ENCODE peak calls at places on chromosomes 7 and 10, in six cellular contexts. W is breast epithelium, I is brain microvascular endothelial cell, R is AG10803, B is GM20000, F is fibroblast of lung. J is an unnamed sample.

GRCh38 chr10:13072339-13072738 is 27.6 kb upstream of the OPTN start:
- DNase-seq in F (no peak), R (no peak), B (no peak), I (no peak), W (no peak), J (no peak)

GRCh38 chr10:29834990-29835569 is 200.3 kb upstream of the SVIL start:
- DNase-seq in W (no peak), B (no peak), R (peak), F (peak), I (no peak), J (no peak)

GRCh38 chr10:69328346-69328687 is 50.0 kb downstream of the HK1 start:
- DNase-seq in W (no peak), I (no peak), F (no peak), B (no peak), R (no peak), J (no peak)

GRCh38 chr10:14569274-14570060 is 205.2 kb downstream of the FAM107B start:
- DNase-seq in F (no peak), R (no peak), B (no peak), W (no peak), I (no peak), J (no peak)

GRCh38 chr7:111027396-111027795 is 63.5 kb upstream of the LRRN3 start:
- DNase-seq in B (no peak), I (no peak), W (no peak), R (no peak), F (no peak), J (no peak)

GRCh38 chr10:5464521-5464920 is 34.8 kb downstream of the CALML5 start:
- DNase-seq in I (no peak), R (peak), F (no peak), W (no peak), B (no peak), J (no peak)

GRCh38 chr7:35697414-35698175 is 2.7 kb upstream of the HERPUD2 start:
- DNase-seq in R (peak), F (peak), W (no peak), I (peak), B (no peak), J (peak)

GRCh38 chr7:36667007-36667406 is 57.3 kb downstream of the AOAH start:
- DNase-seq in W (no peak), R (no peak), F (no peak), B (no peak), I (no peak), J (no peak)

GRCh38 chr10:14153570-14154055 is 177.1 kb downstream of the FRMD4A start:
- DNase-seq in I (peak), F (peak), B (no peak), R (no peak), W (no peak), J (no peak)

DNA sequence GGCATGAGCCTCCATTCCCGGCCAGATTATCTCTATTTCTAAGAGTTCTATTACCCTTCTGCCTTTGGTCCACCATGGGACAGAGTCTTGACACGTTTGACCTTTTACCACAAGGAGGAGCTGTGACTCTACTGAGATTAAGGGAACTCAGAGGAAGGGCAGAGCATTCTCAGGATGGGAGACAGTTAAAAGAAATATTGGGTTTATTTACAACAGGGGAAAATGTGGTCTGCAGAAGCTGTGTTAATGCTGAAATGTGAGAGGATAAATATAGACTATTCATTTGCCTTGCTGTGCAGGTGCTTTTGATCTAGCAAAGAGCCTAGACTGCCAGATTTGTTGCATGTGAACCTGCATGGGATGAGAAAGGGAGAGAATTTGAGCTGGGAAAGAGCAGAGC is 45.8 kb upstream of the PRSS58 start:
- DNase-seq in R (no peak), F (no peak), I (no peak), B (peak), W (no peak), J (no peak)
- TF ChIP-seq CTCF in R (no peak), F (no peak), I (peak), B (peak), W (no peak), J (peak)

DNA sequence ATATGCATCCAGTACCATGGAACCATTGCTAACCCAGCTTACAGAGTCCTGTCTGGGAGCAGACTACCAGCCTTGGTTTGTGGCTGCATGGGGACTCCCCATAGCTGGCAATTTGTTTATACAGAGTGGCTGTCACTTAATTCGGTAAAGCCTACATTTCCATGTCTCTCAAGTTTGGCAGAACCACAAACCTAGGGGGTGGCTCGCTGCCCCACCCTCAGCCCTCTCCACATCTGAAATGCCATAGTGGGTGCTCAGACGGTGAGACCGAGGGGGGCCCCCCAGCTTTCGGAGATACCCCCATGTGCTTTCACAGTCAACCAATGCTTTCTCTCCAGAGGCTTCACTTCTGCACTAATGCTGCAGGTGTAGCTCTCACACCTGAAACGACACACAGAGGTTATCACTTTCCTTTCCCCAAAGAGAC is 75.5 kb upstream of the KAT6B start:
- DNase-seq in W (no peak), B (peak), R (no peak), F (no peak), I (no peak), J (no peak)
- TF ChIP-seq CTCF in W (no peak), B (peak), R (no peak), F (no peak), I (no peak), J (no peak)

GRCh38 chr10:110706690-110707098 is 62.6 kb downstream of the RBM20 start:
- DNase-seq in F (peak), I (peak), R (peak), B (no peak), W (no peak), J (peak)

GRCh38 chr10:110700947-110701617 is 56.9 kb downstream of the RBM20 start:
- DNase-seq in R (no peak), B (no peak), F (no peak), W (no peak), I (no peak), J (no peak)

GRCh38 chr10:110701618-110701971 is 57.5 kb downstream of the RBM20 start:
- DNase-seq in F (no peak), B (no peak), W (no peak), I (no peak), R (no peak), J (no peak)

GRCh38 chr10:110704906-110705476 is 60.9 kb downstream of the RBM20 start:
- DNase-seq in R (no peak), B (no peak), W (no peak), F (no peak), I (peak), J (no peak)

DNA sequence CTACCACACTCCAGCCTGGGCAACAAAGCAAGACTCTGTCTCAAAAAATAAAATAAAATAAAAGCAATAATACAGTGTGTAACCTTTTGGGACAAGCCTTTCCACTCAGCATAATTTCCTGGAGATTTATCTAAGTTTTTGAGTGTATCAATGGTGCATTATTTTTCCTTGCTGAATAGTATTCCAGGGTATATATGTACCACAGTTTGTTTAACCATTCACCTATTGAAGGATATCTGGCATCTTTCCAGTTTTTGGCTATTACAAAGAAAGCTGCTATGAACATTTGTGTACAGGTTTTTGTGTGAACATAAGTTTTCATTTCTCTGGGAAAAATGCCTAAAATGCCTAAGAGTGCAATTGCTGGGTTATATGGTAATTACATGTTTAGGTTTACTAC is 59.9 kb downstream of the RBM20 start:
- DNase-seq in F (no peak), R (no peak), W (no peak), B (no peak), I (no peak), J (no peak)
- TF ChIP-seq CTCF in F (no peak), R (no peak), W (no peak), B (no peak), I (no peak), J (no peak)

GRCh38 chr10:78599122-78599853 is 469.5 kb upstream of the ZMIZ1 start:
- DNase-seq in F (no peak), W (no peak), B (no peak), I (no peak), R (no peak), J (no peak)
- TF ChIP-seq CTCF in F (no peak), W (no peak), B (no peak), I (no peak), R (no peak), J (peak)

GRCh38 chr7:151122276-151122675 is 36.0 kb downstream of the AGAP3 start:
- DNase-seq in B (no peak), W (no peak), F (no peak), R (no peak), I (no peak), J (no peak)
- TF ChIP-seq CTCF in B (no peak), W (no peak), F (peak), R (no peak), I (peak), J (no peak)

DNA sequence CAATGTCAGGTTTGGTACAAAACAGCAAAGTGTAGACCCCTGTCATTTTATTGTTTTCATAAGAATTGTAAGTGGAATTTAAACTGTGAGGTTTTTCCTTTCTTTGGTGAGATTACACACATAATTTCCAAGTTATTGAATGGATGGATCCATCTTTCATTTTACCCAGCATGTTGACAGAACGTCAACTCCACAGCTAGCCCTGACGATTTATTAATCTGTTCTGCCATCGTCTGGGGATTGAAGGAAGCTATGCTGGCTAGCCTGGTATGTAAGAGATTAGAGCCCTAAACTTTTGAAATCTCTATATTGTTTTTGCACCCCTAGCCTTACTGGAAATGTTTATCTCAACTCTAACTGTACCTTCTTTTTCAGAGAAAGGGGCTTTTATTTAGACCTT is 8.6 kb downstream of the WNT16 start:
- DNase-seq in I (no peak), R (peak), F (peak), B (no peak), W (no peak), J (no peak)
- TF ChIP-seq CTCF in I (peak), R (peak), F (peak), B (peak), W (no peak), J (peak)

GRCh38 chr7:128155100-128155763 is 85.8 kb upstream of the LEP start:
- DNase-seq in F (no peak), I (no peak), R (no peak), W (no peak), B (no peak), J (no peak)
- TF ChIP-seq CTCF in F (no peak), I (no peak), R (no peak), W (no peak), B (no peak), J (no peak)

GRCh38 chr7:135527025-135527424 is 17.1 kb upstream of the CNOT4 start:
- DNase-seq in B (no peak), I (no peak), W (no peak), R (no peak), F (no peak), J (no peak)
- TF ChIP-seq CTCF in B (no peak), I (no peak), W (no peak), R (no peak), F (no peak), J (no peak)

DNA sequence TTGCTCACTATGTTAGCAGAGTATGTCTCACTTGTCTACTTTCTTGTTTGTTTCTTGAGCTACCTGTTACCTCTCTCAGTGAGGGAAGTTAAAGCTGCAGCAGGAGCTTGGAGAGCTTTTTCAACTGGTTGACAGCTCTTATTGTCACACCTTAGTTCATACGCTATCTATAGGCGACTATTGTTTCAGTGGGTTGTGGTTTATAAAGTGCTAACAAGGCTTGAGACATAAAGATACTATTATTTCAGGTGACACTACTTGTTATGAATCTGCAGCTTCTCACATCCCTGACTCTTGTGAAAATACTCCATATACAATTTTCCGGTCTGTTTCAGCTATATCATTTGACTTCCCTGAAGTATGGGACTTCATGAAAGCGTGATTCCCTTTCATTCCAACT is 167.4 kb downstream of the CSTF2T start:
- DNase-seq in R (no peak), F (no peak), W (no peak), B (no peak), I (no peak), J (no peak)
- TF ChIP-seq CTCF in R (no peak), F (no peak), W (no peak), B (no peak), I (no peak), J (no peak)